ENCODE peak calls at places on chromosomes 11 and 22, in ten cellular contexts. R is T-helper 22 cell; Y is SJCRH30; S is dorsolateral prefrontal cortex; Q is HS-5; P is CD8-positive, alpha-beta memory T cell; N is iris pigment epithelial cell; W is globus pallidus; Z is HT1080; G is T-helper 1 cell. O is an unnamed sample.
A peak's percentile ranks its signal among the peaks of the same experiment; 100 is the strongest.

GRCh38 chr11:36258730-36259360 is 30.4 kb downstream of the COMMD9 start:
- DNase-seq in Z (peak; percentile 63), S (peak; percentile 65), R (no peak), P (no peak), Y (peak; percentile 87), W (peak; percentile 78), N (peak; percentile 86), G (no peak), Q (no peak), O (peak; percentile 52)

GRCh38 chr11:64598797-64599697 is 8.0 kb downstream of the SLC22A12 start:
- DNase-seq in Q (no peak), Z (no peak), P (no peak), R (no peak), Y (no peak), W (no peak), G (no peak), N (no peak), S (no peak), O (no peak)

GRCh38 chr11:104523611-104524010 is 359.7 kb upstream of the PDGFD start:
- DNase-seq in P (no peak), N (no peak), R (no peak), Y (no peak), S (no peak), G (no peak), W (no peak), Z (no peak), Q (no peak), O (no peak)

GRCh38 chr11:62514151-62514550 is 32.5 kb downstream of the AHNAK start:
- DNase-seq in S (no peak), Z (no peak), W (no peak), Q (no peak), N (no peak), R (no peak), Y (no peak), P (no peak), G (no peak), O (no peak)

GRCh38 chr11:117829369-117829725 is 4.8 kb upstream of the FXYD2 start:
- DNase-seq in N (no peak), P (no peak), W (no peak), Q (no peak), R (no peak), S (no peak), Z (no peak), G (no peak), Y (no peak), O (no peak)

GRCh38 chr11:13207665-13208594 is 69.7 kb upstream of the BMAL1 start:
- DNase-seq in Z (peak; percentile 68), N (peak; percentile 96), Q (no peak), Y (peak; percentile 60), R (no peak), G (no peak), S (no peak), P (no peak), W (no peak), O (peak; percentile 86)

GRCh38 chr22:42933783-42934144 is 76.7 kb upstream of the ARFGAP3 start:
- DNase-seq in Y (no peak), S (no peak), P (no peak), Z (peak; percentile 93), G (no peak), W (no peak), Q (no peak), N (peak; percentile 95), R (no peak), O (peak; percentile 88)

GRCh38 chr11:68354181-68354872 is 41.9 kb downstream of the LRP5 start:
- DNase-seq in G (no peak), S (no peak), N (peak; percentile 83), W (no peak), Q (peak; percentile 40), Z (peak; percentile 90), P (no peak), R (no peak), Y (peak; percentile 29), O (peak; percentile 95)